ENCODE peak calls at places on chromosomes 3 and 15, in six cellular contexts. One of them, this sample, is unnamed.

GRCh38 chr15:96070636-96071035 is 259.9 kb upstream of the NR2F2 start:
- DNase-seq in dorsolateral prefrontal cortex: no peak
- DNase-seq in Peyer's patch: no peak
- DNase-seq in GM23338: no peak
- DNase-seq in RWPE1: no peak
- DNase-seq in mesendoderm: no peak
- DNase-seq in this sample: no peak

GRCh38 chr3:193595939-193596487 is 3.0 kb downstream of the OPA1 start:
- DNase-seq in RWPE1: no peak
- DNase-seq in mesendoderm: no peak
- DNase-seq in Peyer's patch: no peak
- DNase-seq in dorsolateral prefrontal cortex: no peak
- DNase-seq in GM23338: peak
- DNase-seq in this sample: no peak

GRCh38 chr3:126394179-126394976 is at the start of gene CFAP100:
- DNase-seq in dorsolateral prefrontal cortex: peak
- DNase-seq in Peyer's patch: peak
- DNase-seq in mesendoderm: peak
- DNase-seq in RWPE1: no peak
- DNase-seq in GM23338: peak
- DNase-seq in this sample: no peak

GRCh38 chr3:10950476-10951294 is 41.9 kb upstream of the SLC6A1 start:
- DNase-seq in GM23338: peak
- DNase-seq in RWPE1: peak
- DNase-seq in dorsolateral prefrontal cortex: peak
- DNase-seq in Peyer's patch: no peak
- DNase-seq in mesendoderm: peak
- DNase-seq in this sample: no peak

GRCh38 chr15:78979456-78980320 is 34.8 kb upstream of the CTSH start:
- DNase-seq in dorsolateral prefrontal cortex: peak
- DNase-seq in RWPE1: peak
- DNase-seq in GM23338: peak
- DNase-seq in mesendoderm: peak
- DNase-seq in Peyer's patch: no peak
- DNase-seq in this sample: peak

GRCh38 chr15:65033659-65034269 is 4.3 kb upstream of the MTFMT start:
- DNase-seq in GM23338: peak
- DNase-seq in dorsolateral prefrontal cortex: no peak
- DNase-seq in RWPE1: peak
- DNase-seq in mesendoderm: peak
- DNase-seq in Peyer's patch: no peak
- DNase-seq in this sample: no peak

GRCh38 chr3:52649461-52650210 is 36.1 kb downstream of the PBRM1 start:
- DNase-seq in dorsolateral prefrontal cortex: no peak
- DNase-seq in GM23338: no peak
- DNase-seq in RWPE1: no peak
- DNase-seq in mesendoderm: no peak
- DNase-seq in Peyer's patch: no peak
- DNase-seq in this sample: no peak

GRCh38 chr15:43777293-43777819 is 590 bp upstream of the ELL3 start:
- DNase-seq in GM23338: peak
- DNase-seq in RWPE1: peak
- DNase-seq in Peyer's patch: peak
- DNase-seq in dorsolateral prefrontal cortex: peak
- DNase-seq in mesendoderm: peak
- DNase-seq in this sample: no peak

GRCh38 chr3:52490938-52491526 is 4.1 kb upstream of the STAB1 start:
- DNase-seq in GM23338: no peak
- DNase-seq in Peyer's patch: no peak
- DNase-seq in dorsolateral prefrontal cortex: peak
- DNase-seq in mesendoderm: no peak
- DNase-seq in RWPE1: no peak
- DNase-seq in this sample: no peak

GRCh38 chr3:192186508-192186907 is 540.8 kb downstream of the FGF12 start:
- DNase-seq in dorsolateral prefrontal cortex: no peak
- DNase-seq in mesendoderm: no peak
- DNase-seq in GM23338: no peak
- DNase-seq in Peyer's patch: no peak
- DNase-seq in RWPE1: no peak
- DNase-seq in this sample: no peak

GRCh38 chr3:52882377-52882776 is 15.0 kb downstream of the STIMATE start:
- DNase-seq in dorsolateral prefrontal cortex: no peak
- DNase-seq in RWPE1: no peak
- DNase-seq in GM23338: no peak
- DNase-seq in mesendoderm: no peak
- DNase-seq in Peyer's patch: no peak
- DNase-seq in this sample: no peak

GRCh38 chr15:34023932-34024331 is 15.1 kb downstream of the AVEN start:
- DNase-seq in Peyer's patch: no peak
- DNase-seq in mesendoderm: no peak
- DNase-seq in dorsolateral prefrontal cortex: no peak
- DNase-seq in RWPE1: no peak
- DNase-seq in GM23338: no peak
- DNase-seq in this sample: no peak

GRCh38 chr3:107796786-107797185 is 274.0 kb downstream of the BBX start:
- DNase-seq in mesendoderm: no peak
- DNase-seq in dorsolateral prefrontal cortex: no peak
- DNase-seq in GM23338: no peak
- DNase-seq in Peyer's patch: no peak
- DNase-seq in RWPE1: peak
- DNase-seq in this sample: peak

GRCh38 chr3:180744226-180744625 is 64.9 kb upstream of the CCDC39 start:
- DNase-seq in mesendoderm: peak
- DNase-seq in GM23338: peak
- DNase-seq in dorsolateral prefrontal cortex: no peak
- DNase-seq in RWPE1: no peak
- DNase-seq in Peyer's patch: no peak
- DNase-seq in this sample: no peak

GRCh38 chr15:57726411-57726810 is 19.9 kb downstream of the POLR2M start:
- DNase-seq in Peyer's patch: no peak
- DNase-seq in dorsolateral prefrontal cortex: no peak
- DNase-seq in GM23338: no peak
- DNase-seq in RWPE1: no peak
- DNase-seq in mesendoderm: no peak
- DNase-seq in this sample: no peak
- H3K27ac ChIP-seq in Peyer's patch: no peak
- H3K27ac ChIP-seq in dorsolateral prefrontal cortex: no peak
- H3K27ac ChIP-seq in GM23338: no peak
- H3K27ac ChIP-seq in RWPE1: peak
- H3K27ac ChIP-seq in mesendoderm: no peak
- H3K27ac ChIP-seq in this sample: peak

DNA sequence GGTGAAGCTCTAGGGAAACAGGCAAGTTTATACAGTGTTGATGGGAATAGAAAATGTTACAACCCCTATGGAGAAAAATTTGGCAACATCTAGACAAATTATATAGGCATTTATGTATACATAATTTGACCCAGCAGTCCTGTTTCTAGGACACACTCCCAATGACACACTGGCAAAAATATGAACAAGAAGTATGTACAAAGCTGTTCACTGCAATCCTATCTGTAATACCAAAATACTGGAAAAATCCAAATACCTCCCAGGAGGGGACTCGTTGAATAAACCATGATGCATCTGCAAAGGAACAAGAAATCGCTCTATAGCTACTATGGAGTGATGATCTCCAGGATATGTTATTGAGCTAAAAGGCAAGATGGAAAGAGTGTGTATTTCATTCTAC is 8.5 kb downstream of the BFSP2 start:
- DNase-seq in dorsolateral prefrontal cortex: no peak
- DNase-seq in GM23338: no peak
- DNase-seq in mesendoderm: no peak
- DNase-seq in Peyer's patch: no peak
- DNase-seq in RWPE1: no peak
- DNase-seq in this sample: no peak
- H3K27ac ChIP-seq in dorsolateral prefrontal cortex: no peak
- H3K27ac ChIP-seq in GM23338: no peak
- H3K27ac ChIP-seq in mesendoderm: no peak
- H3K27ac ChIP-seq in Peyer's patch: no peak
- H3K27ac ChIP-seq in RWPE1: no peak
- H3K27ac ChIP-seq in this sample: no peak

DNA sequence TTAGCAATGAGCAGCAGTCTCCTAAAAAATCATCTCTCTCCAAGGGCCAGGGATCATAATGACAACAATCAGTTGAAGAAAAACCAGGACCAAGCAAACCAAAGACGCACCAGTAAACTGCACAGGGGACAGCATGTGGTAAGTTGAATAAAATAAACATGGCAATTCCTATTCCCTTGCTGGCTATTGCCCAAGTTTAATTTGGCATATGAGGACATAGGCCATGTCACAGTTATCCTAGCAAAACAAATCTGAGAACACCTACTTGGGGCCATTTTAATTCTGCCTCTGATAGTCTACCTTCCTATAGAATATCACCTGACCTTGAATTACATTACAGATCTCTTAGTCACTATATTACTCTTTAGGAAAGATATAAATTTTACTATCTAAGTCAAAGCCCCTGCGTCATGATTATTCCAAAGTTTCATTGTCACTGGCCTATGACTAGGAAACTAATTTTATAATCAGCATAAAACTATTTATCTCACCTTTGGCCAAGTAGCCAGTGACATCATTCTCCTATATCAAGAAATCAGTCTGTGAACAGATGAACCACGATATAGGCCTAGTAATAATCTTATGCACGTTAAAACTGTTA is 23.0 kb downstream of the AP3S2 start:
- DNase-seq in dorsolateral prefrontal cortex: no peak
- DNase-seq in GM23338: no peak
- DNase-seq in RWPE1: no peak
- DNase-seq in mesendoderm: no peak
- DNase-seq in Peyer's patch: no peak
- DNase-seq in this sample: no peak
- H3K27ac ChIP-seq in dorsolateral prefrontal cortex: no peak
- H3K27ac ChIP-seq in GM23338: no peak
- H3K27ac ChIP-seq in RWPE1: no peak
- H3K27ac ChIP-seq in mesendoderm: no peak
- H3K27ac ChIP-seq in Peyer's patch: peak
- H3K27ac ChIP-seq in this sample: no peak

DNA sequence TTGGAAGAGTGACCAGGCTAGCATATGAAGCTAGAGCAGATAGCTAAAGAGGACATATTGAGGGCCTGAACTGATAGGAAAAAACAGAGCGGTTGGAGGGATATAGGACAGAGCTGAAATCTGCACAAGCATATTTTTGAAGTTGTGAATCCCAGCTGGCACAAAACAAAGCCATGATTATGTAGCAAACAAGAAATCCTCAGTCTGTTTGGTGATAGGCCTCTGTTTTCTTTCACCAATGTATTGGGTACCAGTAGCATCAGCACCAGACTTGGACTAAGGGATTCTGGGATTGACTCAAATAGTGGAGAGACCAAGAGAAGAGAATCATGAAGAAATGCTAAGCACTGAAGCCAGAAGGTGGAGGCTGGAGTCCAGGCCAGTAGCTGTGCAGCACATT is 151.0 kb downstream of the FAM43A start:
- DNase-seq in GM23338: no peak
- DNase-seq in Peyer's patch: no peak
- DNase-seq in mesendoderm: no peak
- DNase-seq in RWPE1: no peak
- DNase-seq in dorsolateral prefrontal cortex: no peak
- DNase-seq in this sample: no peak
- H3K27ac ChIP-seq in GM23338: no peak
- H3K27ac ChIP-seq in Peyer's patch: no peak
- H3K27ac ChIP-seq in mesendoderm: no peak
- H3K27ac ChIP-seq in RWPE1: no peak
- H3K27ac ChIP-seq in dorsolateral prefrontal cortex: peak
- H3K27ac ChIP-seq in this sample: no peak

DNA sequence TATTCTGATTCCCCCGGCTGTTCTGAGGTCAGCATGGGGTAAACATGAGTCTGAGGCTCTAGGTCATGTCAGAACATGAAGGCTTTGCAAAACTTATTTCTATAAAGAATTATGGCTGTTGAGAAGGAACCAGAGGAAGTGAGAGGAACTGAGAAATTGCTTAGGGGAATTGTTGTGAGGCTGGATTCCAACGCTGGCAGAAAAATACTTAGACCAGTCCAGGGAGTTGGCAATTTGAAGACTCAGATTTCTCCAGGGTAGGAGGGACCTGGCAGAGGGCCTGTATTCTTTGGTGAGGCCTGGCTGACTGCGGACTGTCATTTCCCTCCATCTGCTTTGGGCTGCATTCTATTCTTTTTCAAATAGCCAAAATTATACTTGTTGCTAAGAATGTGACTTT is 155.5 kb downstream of the PLD1 start:
- DNase-seq in GM23338: no peak
- DNase-seq in RWPE1: peak
- DNase-seq in mesendoderm: no peak
- DNase-seq in dorsolateral prefrontal cortex: no peak
- DNase-seq in Peyer's patch: no peak
- DNase-seq in this sample: peak
- H3K27ac ChIP-seq in GM23338: no peak
- H3K27ac ChIP-seq in RWPE1: peak
- H3K27ac ChIP-seq in mesendoderm: no peak
- H3K27ac ChIP-seq in dorsolateral prefrontal cortex: no peak
- H3K27ac ChIP-seq in Peyer's patch: no peak
- H3K27ac ChIP-seq in this sample: peak

GRCh38 chr15:61318802-61319201 is 89.7 kb upstream of the RORA start:
- DNase-seq in GM23338: no peak
- DNase-seq in dorsolateral prefrontal cortex: no peak
- DNase-seq in mesendoderm: no peak
- DNase-seq in RWPE1: no peak
- DNase-seq in Peyer's patch: no peak
- DNase-seq in this sample: no peak
- H3K27ac ChIP-seq in GM23338: no peak
- H3K27ac ChIP-seq in dorsolateral prefrontal cortex: no peak
- H3K27ac ChIP-seq in mesendoderm: no peak
- H3K27ac ChIP-seq in RWPE1: no peak
- H3K27ac ChIP-seq in Peyer's patch: no peak
- H3K27ac ChIP-seq in this sample: no peak

GRCh38 chr15:59062985-59063384 is 42.0 kb upstream of the CCNB2 start:
- DNase-seq in mesendoderm: no peak
- DNase-seq in Peyer's patch: no peak
- DNase-seq in GM23338: no peak
- DNase-seq in dorsolateral prefrontal cortex: no peak
- DNase-seq in RWPE1: no peak
- DNase-seq in this sample: no peak
- H3K27ac ChIP-seq in mesendoderm: no peak
- H3K27ac ChIP-seq in Peyer's patch: no peak
- H3K27ac ChIP-seq in GM23338: no peak
- H3K27ac ChIP-seq in dorsolateral prefrontal cortex: no peak
- H3K27ac ChIP-seq in RWPE1: no peak
- H3K27ac ChIP-seq in this sample: no peak

GRCh38 chr15:25652697-25653096 is 210.4 kb downstream of the ATP10A start:
- DNase-seq in RWPE1: no peak
- DNase-seq in mesendoderm: no peak
- DNase-seq in GM23338: no peak
- DNase-seq in Peyer's patch: no peak
- DNase-seq in dorsolateral prefrontal cortex: no peak
- DNase-seq in this sample: no peak
- H3K27ac ChIP-seq in RWPE1: no peak
- H3K27ac ChIP-seq in mesendoderm: no peak
- H3K27ac ChIP-seq in GM23338: no peak
- H3K27ac ChIP-seq in Peyer's patch: no peak
- H3K27ac ChIP-seq in dorsolateral prefrontal cortex: no peak
- H3K27ac ChIP-seq in this sample: no peak

DNA sequence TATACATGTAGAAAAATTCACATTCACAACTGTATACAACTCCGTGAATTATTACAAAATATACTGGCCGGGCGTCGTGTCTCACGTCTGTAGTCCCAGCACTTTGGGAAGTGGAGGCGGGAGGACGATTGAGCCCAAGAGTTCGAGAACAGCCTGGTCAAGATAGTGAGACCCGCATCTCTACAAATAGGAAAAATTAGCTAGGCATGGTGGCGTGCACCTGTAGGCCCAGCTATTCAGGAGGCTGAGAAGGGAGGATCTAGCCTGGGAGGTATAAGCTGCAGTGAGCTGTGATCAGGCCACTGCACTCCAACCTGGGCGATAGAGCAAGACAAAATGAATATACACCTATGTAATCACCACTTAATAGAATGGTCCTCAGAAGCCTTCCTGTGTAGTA is 1.3 kb downstream of the RAD51 start:
- DNase-seq in Peyer's patch: no peak
- DNase-seq in mesendoderm: no peak
- DNase-seq in GM23338: no peak
- DNase-seq in RWPE1: no peak
- DNase-seq in dorsolateral prefrontal cortex: no peak
- DNase-seq in this sample: no peak
- H3K27ac ChIP-seq in Peyer's patch: no peak
- H3K27ac ChIP-seq in mesendoderm: no peak
- H3K27ac ChIP-seq in GM23338: no peak
- H3K27ac ChIP-seq in RWPE1: peak
- H3K27ac ChIP-seq in dorsolateral prefrontal cortex: no peak
- H3K27ac ChIP-seq in this sample: no peak

This sample was measured in epithelial cell of prostate.